ENCODE peak calls at places on chromosome 9, in five cellular contexts. Y, F, P, X and H are unnamed samples.

GRCh38 chr9:109974143-109974917 is 194.3 kb downstream of the PALM2AKAP2 start:
- DNase-seq in F (no peak), Y (no peak), X (no peak), P (no peak), H (no peak)

GRCh38 chr9:88766778-88767503 is 224.3 kb upstream of the S1PR3 start:
- DNase-seq in P (no peak), Y (no peak), F (peak), X (no peak), H (peak)

GRCh38 chr9:102652471-102652870 is 342.7 kb upstream of the CYLC2 start:
- DNase-seq in P (no peak), F (no peak), X (no peak), Y (no peak), H (no peak)

GRCh38 chr9:78280982-78281668 is 15.8 kb upstream of the PSAT1 start:
- DNase-seq in P (no peak), X (no peak), F (peak), Y (no peak), H (peak)

GRCh38 chr9:101569736-101570501 is 24.9 kb downstream of the PPP3R2 start:
- DNase-seq in Y (no peak), P (no peak), X (no peak), F (no peak), H (no peak)

GRCh38 chr9:136310273-136311030 is 6.6 kb upstream of the CCDC187 start:
- DNase-seq in Y (no peak), F (no peak), X (no peak), P (no peak), H (no peak)

GRCh38 chr9:7172445-7173115 is 414.8 kb downstream of the KDM4C start:
- DNase-seq in P (no peak), Y (no peak), F (no peak), X (no peak), H (peak)

GRCh38 chr9:110148868-110149267 is 59.1 kb downstream of the C9orf152 start:
- DNase-seq in X (no peak), P (no peak), F (peak), Y (no peak), H (no peak)

GRCh38 chr9:116493183-116493582 is 193.9 kb upstream of the TRIM32 start:
- DNase-seq in P (no peak), F (no peak), X (no peak), Y (no peak), H (peak)

GRCh38 chr9:38761999-38762398 is 42.1 kb upstream of the FAM240B start:
- DNase-seq in F (no peak), Y (no peak), P (no peak), X (no peak), H (no peak)

GRCh38 chr9:38761334-38761733 is 41.4 kb upstream of the FAM240B start:
- DNase-seq in Y (peak), X (no peak), P (no peak), F (no peak), H (no peak)
- H2BK15ac ChIP-seq in Y (no peak), X (no peak), P (no peak), F (no peak), H (no peak)

GRCh38 chr9:106535439-106535838 is 327.5 kb upstream of the ZNF462 start:
- DNase-seq in P (no peak), Y (peak), F (no peak), X (no peak), H (no peak)
- H4K91ac ChIP-seq in P (no peak), Y (no peak), F (no peak), X (no peak), H (no peak)

DNA sequence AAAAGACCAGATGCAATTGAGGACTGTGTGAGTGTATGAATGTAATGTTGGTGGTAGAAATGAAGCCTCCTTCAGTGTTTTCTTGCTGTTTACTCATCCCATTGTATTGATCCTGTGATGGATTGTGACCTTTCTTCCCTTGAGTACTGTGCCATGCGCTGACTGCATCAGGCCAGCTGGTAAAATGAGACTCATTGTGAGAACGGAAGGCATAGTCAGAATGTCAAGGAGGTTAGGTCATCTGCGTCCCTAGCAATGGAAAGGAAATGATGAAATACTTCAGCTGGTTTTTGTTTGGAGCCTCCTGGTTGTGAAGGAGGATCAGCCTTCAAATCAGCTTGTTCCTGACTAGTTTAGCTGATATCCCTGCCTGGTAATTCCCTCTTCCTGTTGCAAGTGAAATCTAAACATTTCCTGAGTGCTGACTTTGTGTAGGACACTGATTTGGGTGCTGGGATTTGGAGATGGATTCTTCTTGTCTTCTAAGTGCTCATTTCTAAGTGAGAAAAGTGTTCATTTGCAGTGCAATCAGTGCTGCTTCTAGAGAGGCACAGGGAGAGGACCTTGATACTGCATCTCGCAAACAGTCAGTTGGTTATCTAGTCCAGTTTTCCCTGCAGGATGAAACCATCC is 35.5 kb downstream of the TNFSF8 start:
- DNase-seq in Y (peak), X (no peak), P (peak), F (peak), H (peak)
- H2BK15ac ChIP-seq in Y (no peak), X (no peak), P (no peak), F (no peak), H (peak)

GRCh38 chr9:126325779-126326178 is 850 bp upstream of the MVB12B start:
- DNase-seq in Y (no peak), X (no peak), P (no peak), F (no peak), H (no peak)
- H4K91ac ChIP-seq in Y (no peak), X (no peak), P (no peak), F (no peak), H (no peak)

GRCh38 chr9:94108584-94108983 is 24.3 kb downstream of the PTPDC1 start:
- DNase-seq in X (no peak), P (no peak), Y (no peak), F (no peak), H (peak)
- H2BK15ac ChIP-seq in X (no peak), P (no peak), Y (no peak), F (no peak), H (peak)

DNA sequence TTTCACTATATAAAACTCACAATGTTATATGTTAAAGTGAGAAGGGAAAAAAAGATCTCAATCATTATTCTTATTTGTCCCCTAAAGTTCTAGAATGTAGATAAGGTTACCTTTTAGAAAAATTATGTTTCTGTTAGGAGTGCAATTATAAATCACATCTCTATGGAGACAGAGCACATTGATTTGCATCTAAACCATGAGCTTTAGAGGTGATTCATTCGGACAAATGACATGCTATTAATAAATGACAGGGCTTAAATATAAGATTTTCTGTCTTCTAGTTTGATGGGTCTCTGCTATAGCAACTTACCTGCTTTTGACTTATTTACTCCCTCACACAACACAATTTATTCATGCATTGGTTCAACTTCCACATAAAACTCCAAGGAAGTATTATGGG is 39.8 kb downstream of the RASEF start:
- DNase-seq in X (no peak), P (no peak), F (no peak), Y (no peak), H (no peak)
- H4K91ac ChIP-seq in X (no peak), P (no peak), F (no peak), Y (no peak), H (no peak)

GRCh38 chr9:124263800-124264426 is 6.2 kb downstream of the NEK6 start:
- DNase-seq in F (no peak), Y (no peak), P (no peak), X (no peak), H (no peak)

GRCh38 chr9:124263158-124263557 is 5.4 kb downstream of the NEK6 start:
- DNase-seq in F (no peak), P (no peak), X (no peak), Y (no peak), H (no peak)

GRCh38 chr9:124260769-124261603 is 3.2 kb downstream of the NEK6 start:
- DNase-seq in P (no peak), Y (no peak), X (no peak), F (peak), H (peak)

GRCh38 chr9:124262596-124263045 is 4.9 kb downstream of the NEK6 start:
- DNase-seq in X (peak), Y (no peak), F (peak), P (peak), H (peak)

GRCh38 chr9:124261787-124262595 is 4.2 kb downstream of the NEK6 start:
- DNase-seq in P (no peak), Y (no peak), F (peak), X (no peak), H (no peak)
- H2BK15ac ChIP-seq in P (peak), Y (no peak), F (no peak), X (no peak), H (peak)

DNA sequence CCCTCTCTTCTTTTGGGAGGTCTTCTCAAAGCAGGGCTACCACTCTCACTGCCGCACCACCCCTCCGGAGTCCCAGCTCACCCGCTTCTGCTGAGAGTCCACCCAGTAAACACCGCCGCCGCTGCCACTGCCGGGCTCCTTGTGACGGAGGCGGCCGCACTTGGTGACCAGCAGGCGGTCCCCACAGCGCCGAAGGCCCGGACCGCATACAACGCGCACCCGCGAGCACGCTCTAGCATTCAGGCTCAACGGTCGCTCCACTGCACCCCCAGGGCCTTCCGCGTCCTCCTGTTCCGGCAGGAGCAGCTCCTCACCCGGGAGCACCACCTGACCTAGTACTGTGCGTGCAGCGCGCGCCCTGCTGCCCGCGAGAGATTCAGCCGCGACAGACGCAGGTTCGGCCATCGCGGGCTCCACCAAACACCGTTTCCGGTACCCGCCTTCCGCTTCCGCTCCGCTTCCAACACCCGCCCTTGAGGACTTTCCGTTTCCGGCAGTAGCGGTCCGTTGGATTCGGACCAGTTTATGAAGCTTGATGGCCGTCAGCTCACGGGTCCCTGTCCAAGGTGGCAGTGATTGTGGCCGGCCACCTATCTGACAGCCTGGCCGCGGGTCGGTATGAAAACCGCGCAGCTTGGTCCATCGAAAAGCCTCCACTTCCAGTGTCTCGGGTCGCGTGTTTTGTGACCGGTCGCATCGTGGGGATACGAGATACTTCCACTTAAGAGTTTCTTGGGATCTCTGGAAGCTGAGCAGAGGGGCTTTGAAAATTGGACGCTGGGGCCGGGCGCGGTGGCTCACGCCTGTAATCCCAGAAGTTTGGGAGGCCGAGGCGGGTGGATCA is at the start of gene EXOSC3:
- DNase-seq in F (peak), P (peak), X (peak), Y (peak), H (peak)
- H4K91ac ChIP-seq in F (peak), P (no peak), X (no peak), Y (no peak), H (peak)